ENCODE peak calls at places on chromosomes 7 and 10, in ten cellular contexts. L is CD8-positive, alpha-beta T cell; G is A549; P is epithelial cell of esophagus; J is lower leg skin; C is endodermal cell; O is upper lobe of right lung; A is fibroblast of pulmonary artery; Y is mesendoderm; K is fibroblast of the aortic adventitia. U is an unnamed sample.

GRCh38 chr7:33157781-33158180 is 28.4 kb downstream of the BBS9 start:
- DNase-seq in J (no peak), G (no peak), L (no peak), P (no peak), Y (no peak), C (no peak), O (no peak), K (peak), A (no peak), U (no peak)

GRCh38 chr7:140559410-140559809 is 80.1 kb upstream of the MKRN1 start:
- DNase-seq in C (no peak), L (no peak), Y (peak), P (peak), O (no peak), G (no peak), A (no peak), K (no peak), J (no peak), U (no peak)

GRCh38 chr7:55066479-55066878 is 47.7 kb downstream of the EGFR start:
- DNase-seq in K (no peak), P (no peak), G (peak), A (no peak), J (no peak), O (no peak), C (peak), Y (peak), L (no peak), U (no peak)

GRCh38 chr7:33262476-33262875 is 133.1 kb downstream of the BBS9 start:
- DNase-seq in C (no peak), L (no peak), K (no peak), O (no peak), J (no peak), G (no peak), P (peak), A (peak), Y (peak), U (no peak)

GRCh38 chr10:88848499-88848898 is 3.1 kb downstream of the ANKRD22 start:
- DNase-seq in J (no peak), L (no peak), Y (no peak), C (no peak), A (peak), K (peak), P (peak), O (no peak), G (peak), U (no peak)

GRCh38 chr10:11759347-11759746 is 17.2 kb downstream of the ECHDC3 start:
- DNase-seq in L (no peak), O (peak), Y (no peak), K (no peak), C (peak), G (no peak), J (no peak), P (no peak), A (no peak), U (no peak)

GRCh38 chr7:19105546-19105945 is 11.9 kb downstream of the TWIST1 start:
- DNase-seq in P (no peak), Y (no peak), A (no peak), J (no peak), L (no peak), G (no peak), K (no peak), C (no peak), O (no peak), U (no peak)

GRCh38 chr10:49177391-49178355 is 10.5 kb downstream of the TMEM273 start:
- DNase-seq in C (no peak), G (peak), P (peak), J (peak), O (no peak), K (peak), Y (no peak), A (peak), L (no peak), U (no peak)

GRCh38 chr7:4634166-4634565 is 47.9 kb upstream of the FOXK1 start:
- DNase-seq in O (no peak), J (no peak), K (peak), P (peak), C (no peak), L (no peak), Y (no peak), A (peak), G (peak), U (no peak)

GRCh38 chr10:79241990-79242619 is 105.2 kb upstream of the PPIF start:
- DNase-seq in J (peak), O (peak), L (peak), P (peak), C (peak), A (peak), Y (peak), G (no peak), K (peak), U (peak)

DNA sequence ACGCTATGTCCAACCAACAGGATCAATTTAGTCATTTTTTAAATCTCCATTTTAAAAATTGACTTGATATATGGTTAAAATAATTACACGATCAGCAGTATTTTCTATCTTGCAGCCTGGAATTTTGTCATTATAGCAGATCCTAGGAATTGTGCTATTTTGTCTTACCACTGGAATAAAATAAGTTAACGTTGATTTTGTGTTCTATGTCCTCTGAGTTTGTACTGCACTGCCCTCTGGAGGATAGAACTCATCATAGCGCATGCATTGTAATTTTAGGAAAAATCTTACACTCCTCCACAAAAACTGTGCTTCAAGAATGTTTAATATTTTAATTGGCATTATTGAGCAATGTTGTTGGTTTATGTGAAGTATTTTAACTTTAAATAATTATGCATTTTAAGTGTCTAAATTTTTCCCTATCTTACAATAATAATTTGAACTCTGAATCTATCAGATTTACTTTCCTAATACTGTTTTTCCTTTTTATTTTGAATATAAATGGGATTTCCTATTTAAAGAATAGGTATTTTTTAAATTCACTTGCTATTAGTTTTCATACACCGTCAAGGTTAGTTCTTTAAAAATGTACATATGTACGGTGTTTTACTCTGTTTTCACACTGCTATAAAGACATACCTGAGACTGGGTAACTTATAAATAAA is 220.1 kb downstream of the PPP1R3A start:
- DNase-seq in P (peak), O (no peak), C (no peak), J (no peak), Y (peak), G (peak), A (peak), L (no peak), K (peak), U (peak)
- H3K4me3 ChIP-seq in P (no peak), O (no peak), C (no peak), J (no peak), Y (no peak), G (no peak), A (no peak), L (no peak), K (no peak), U (no peak)

DNA sequence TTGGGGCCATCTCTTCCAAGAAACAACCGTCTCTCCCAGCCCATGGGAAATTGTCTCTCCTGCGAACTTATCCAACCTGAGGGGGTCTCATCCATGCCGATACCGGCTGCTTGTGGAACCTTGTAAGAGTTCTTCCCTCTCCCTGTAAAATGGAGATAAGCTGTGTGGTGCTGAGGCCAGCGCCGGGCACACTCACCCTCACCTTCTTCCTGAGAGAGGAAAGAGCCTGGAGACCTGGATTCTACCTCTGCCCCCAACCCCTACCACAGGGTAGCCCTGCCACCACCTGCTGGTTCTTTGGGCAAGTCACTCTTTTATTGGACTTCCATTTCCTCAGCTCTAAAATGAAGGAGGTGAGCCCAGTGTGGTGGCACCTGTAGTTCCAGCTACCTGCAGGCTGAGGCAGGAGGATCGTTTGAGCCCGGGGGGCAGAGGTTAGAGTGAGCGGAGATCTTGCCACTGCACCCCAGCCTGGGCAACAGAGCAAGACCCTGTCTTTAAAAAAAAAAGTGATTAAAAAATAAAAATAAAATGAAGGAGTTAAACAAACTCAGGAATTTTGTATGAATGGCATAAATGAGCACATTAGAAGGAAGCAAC is 38.4 kb upstream of the PSAP start:
- DNase-seq in Y (peak), L (no peak), O (no peak), A (no peak), K (no peak), C (peak), G (no peak), P (peak), J (no peak), U (no peak)
- H3K4me3 ChIP-seq in Y (no peak), L (peak), O (peak), A (peak), K (peak), C (peak), G (peak), P (peak), J (no peak), U (peak)

GRCh38 chr7:105278565-105278964 is 110.2 kb downstream of the SRPK2 start:
- DNase-seq in Y (no peak), O (no peak), P (no peak), L (no peak), C (no peak), G (no peak), K (no peak), J (no peak), A (no peak), U (no peak)
- H3K4me3 ChIP-seq in Y (no peak), O (no peak), P (no peak), L (no peak), C (no peak), G (no peak), K (no peak), J (no peak), A (no peak), U (no peak)

DNA sequence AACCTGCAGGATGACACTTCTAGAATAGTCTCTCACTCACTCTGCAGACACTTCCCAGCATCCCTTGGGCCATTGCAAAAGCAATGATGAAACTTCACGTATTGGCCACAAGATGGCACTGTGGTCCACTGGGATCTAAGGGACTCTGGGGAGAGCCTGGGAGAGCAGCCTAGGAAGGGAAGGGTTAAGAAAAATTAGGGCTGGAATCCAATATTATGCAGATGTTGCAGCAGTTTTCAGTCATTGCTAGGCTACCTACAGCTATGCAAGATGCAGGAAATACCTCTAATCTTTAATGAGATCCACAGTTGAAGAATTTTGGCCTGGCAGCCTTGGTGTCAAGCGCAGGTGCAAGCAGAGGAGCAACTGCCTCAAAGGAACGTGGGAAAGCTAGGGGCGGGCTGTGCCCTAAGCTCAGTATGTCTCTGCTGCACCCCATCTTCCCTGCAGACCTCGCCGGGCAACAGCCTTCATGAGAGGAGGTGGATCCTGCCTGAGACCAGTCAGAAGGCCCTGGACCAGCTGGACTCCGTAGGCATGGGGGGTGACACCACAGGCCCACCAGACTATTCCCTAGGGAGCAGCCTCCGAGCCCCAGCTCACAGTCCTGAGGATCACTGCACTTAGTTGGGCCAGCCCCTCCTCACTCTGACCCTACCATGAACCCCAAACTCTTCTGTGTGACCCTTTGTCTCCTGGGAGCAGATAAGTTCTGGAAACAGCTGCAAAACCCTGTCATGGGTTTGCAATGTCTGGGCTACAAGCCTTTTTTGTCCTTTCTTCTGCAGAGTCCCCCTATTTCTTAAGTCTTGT is 127.9 kb upstream of the PRSS58 start:
- DNase-seq in C (peak), K (peak), A (peak), J (no peak), O (no peak), Y (peak), L (peak), P (peak), G (peak), U (peak)
- H3K4me3 ChIP-seq in C (no peak), K (no peak), A (no peak), J (no peak), O (no peak), Y (no peak), L (no peak), P (no peak), G (no peak), U (peak)

GRCh38 chr10:124446830-124447740 is 2.8 kb downstream of the NKX1-2 start:
- DNase-seq in L (no peak), Y (peak), K (no peak), A (no peak), J (no peak), P (no peak), G (no peak), C (peak), O (no peak), U (no peak)
- H3K4me3 ChIP-seq in L (no peak), Y (peak), K (no peak), A (no peak), J (no peak), P (peak), G (no peak), C (peak), O (no peak), U (no peak)

GRCh38 chr7:150370612-150371071 is 2.0 kb downstream of the REPIN1 start:
- DNase-seq in G (no peak), L (no peak), C (no peak), K (peak), J (no peak), P (peak), O (no peak), A (peak), Y (no peak), U (no peak)
- H3K4me3 ChIP-seq in G (peak), L (no peak), C (peak), K (peak), J (no peak), P (no peak), O (no peak), A (peak), Y (no peak), U (peak)

GRCh38 chr7:143015102-143015501 is 11.8 kb downstream of the OR9A2 start:
- DNase-seq in Y (no peak), O (no peak), P (no peak), C (no peak), J (no peak), G (no peak), K (no peak), A (no peak), L (no peak), U (no peak)

GRCh38 chr7:143012409-143012808 is 14.5 kb downstream of the OR9A2 start:
- DNase-seq in P (no peak), O (no peak), G (no peak), K (no peak), C (no peak), Y (no peak), L (no peak), A (no peak), J (no peak), U (no peak)

GRCh38 chr7:143013473-143013872 is 13.5 kb downstream of the OR9A2 start:
- DNase-seq in P (no peak), O (no peak), G (no peak), Y (no peak), A (peak), J (no peak), C (no peak), K (no peak), L (no peak), U (no peak)

GRCh38 chr7:143012001-143012400 is 14.9 kb downstream of the OR9A2 start:
- DNase-seq in P (no peak), L (no peak), Y (no peak), G (no peak), O (no peak), J (no peak), K (no peak), A (no peak), C (no peak), U (no peak)

DNA sequence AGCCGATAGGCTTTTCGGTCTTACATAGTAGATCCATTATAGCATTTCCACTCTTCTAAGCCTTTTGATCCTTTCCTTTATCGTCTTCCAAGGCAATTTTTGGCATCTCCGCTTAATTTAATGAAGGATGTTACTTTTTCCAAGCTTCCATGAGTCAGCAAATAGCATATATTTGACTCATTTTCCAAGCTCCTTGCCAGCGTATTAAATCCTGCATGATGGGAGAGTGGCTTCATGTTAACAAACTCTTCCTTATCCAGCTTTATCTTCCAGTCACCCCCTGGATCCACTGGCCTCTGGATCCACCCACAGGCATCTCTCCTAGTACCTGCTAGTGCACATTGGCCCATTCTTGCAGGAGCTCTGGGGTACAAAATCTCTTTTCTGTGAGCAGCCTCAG is 13.0 kb downstream of the OR9A2 start:
- DNase-seq in P (peak), G (peak), A (peak), C (no peak), J (no peak), K (peak), L (no peak), Y (no peak), O (no peak), U (no peak)
- H3K4me3 ChIP-seq in P (no peak), G (no peak), A (no peak), C (no peak), J (no peak), K (no peak), L (no peak), Y (no peak), O (no peak), U (no peak)

GRCh38 chr10:96272986-96273280 is 1.6 kb upstream of the BLNK start:
- DNase-seq in C (no peak), K (no peak), O (no peak), P (peak), J (peak), Y (no peak), G (no peak), L (no peak), A (no peak), U (no peak)
- H3K4me3 ChIP-seq in C (no peak), K (no peak), O (no peak), P (no peak), J (no peak), Y (no peak), G (no peak), L (no peak), A (no peak), U (no peak)

GRCh38 chr7:116512524-116513188 is 12.2 kb upstream of the CAV1 start:
- DNase-seq in J (no peak), C (no peak), K (peak), G (no peak), P (peak), O (no peak), A (peak), Y (no peak), L (no peak), U (no peak)
- H3K4me3 ChIP-seq in J (no peak), C (no peak), K (no peak), G (peak), P (no peak), O (peak), A (peak), Y (no peak), L (no peak), U (no peak)

GRCh38 chr7:53485354-53485753 is 449.9 kb downstream of the POM121L12 start:
- DNase-seq in O (no peak), G (no peak), K (no peak), A (no peak), P (no peak), Y (no peak), L (no peak), C (no peak), J (no peak), U (no peak)
- H3K4me3 ChIP-seq in O (no peak), G (no peak), K (no peak), A (no peak), P (no peak), Y (no peak), L (no peak), C (no peak), J (no peak), U (no peak)

U was measured in Jurkat, Clone E6-1.